ENCODE peak calls at places on chromosomes 7 and 10, in five cellular contexts. Q, T, G, L and Z are unnamed samples.
A peak's percentile ranks its signal among the peaks of the same experiment; 100 is the strongest.

GRCh38 chr7:139241258-139241657 is 10.2 kb downstream of the UBN2 start:
- DNase-seq in L (no peak), G (no peak), Q (no peak), T (no peak), Z (no peak)

GRCh38 chr10:122498521-122498920 is 37.2 kb downstream of the HTRA1 start:
- DNase-seq in G (peak; percentile 50), L (no peak), T (no peak), Q (no peak), Z (no peak)

GRCh38 chr7:95693551-95694333 is 78.6 kb upstream of the DYNC1I1 start:
- DNase-seq in Q (no peak), G (no peak), T (peak; percentile 19), L (no peak), Z (no peak)

GRCh38 chr10:26931223-26931622 is 70.5 kb upstream of the ABI1 start:
- DNase-seq in G (no peak), T (no peak), L (no peak), Q (peak; percentile 57), Z (no peak)

GRCh38 chr7:98691619-98692018 is 74.5 kb downstream of the NPTX2 start:
- DNase-seq in T (no peak), L (peak; percentile 30), G (no peak), Q (no peak), Z (no peak)

GRCh38 chr7:139180700-139181311 is 50.2 kb upstream of the UBN2 start:
- DNase-seq in T (no peak), L (no peak), G (no peak), Q (no peak), Z (no peak)

GRCh38 chr10:101291254-101292193 is 62.3 kb upstream of the LBX1 start:
- DNase-seq in G (peak; percentile 39), L (peak; percentile 94), T (no peak), Q (peak; percentile 40), Z (peak; percentile 94)

GRCh38 chr10:52644678-52645434 is 127.7 kb downstream of the MBL2 start:
- DNase-seq in T (peak; percentile 51), Q (peak; percentile 40), L (peak; percentile 25), G (no peak), Z (peak; percentile 20)

GRCh38 chr7:140060788-140061606 is 1.8 kb downstream of the PARP12 start:
- DNase-seq in L (no peak), G (peak; percentile 76), Q (peak; percentile 43), T (no peak), Z (no peak)

GRCh38 chr7:30464231-30464660 is 14.3 kb downstream of the NOD1 start:
- DNase-seq in T (no peak), L (no peak), G (no peak), Q (no peak), Z (no peak)

GRCh38 chr10:70830185-70830584 is 14.4 kb downstream of the SGPL1 start:
- DNase-seq in G (no peak), Q (no peak), L (no peak), T (no peak), Z (no peak)

GRCh38 chr10:103547391-103547946 is 54.0 kb downstream of the NEURL1 start:
- DNase-seq in T (no peak), G (no peak), L (peak; percentile 44), Q (peak; percentile 24), Z (peak; percentile 89)

GRCh38 chr10:69303632-69304035 is 25.3 kb downstream of the HK1 start:
- DNase-seq in T (no peak), L (no peak), Q (no peak), G (no peak), Z (no peak)

GRCh38 chr7:119562839-119563238 is 710.1 kb upstream of the KCND2 start:
- DNase-seq in G (no peak), Q (no peak), L (no peak), T (no peak), Z (no peak)

GRCh38 chr10:43059336-43059720 is 17.5 kb upstream of the RET start:
- DNase-seq in G (no peak), T (no peak), Q (no peak), L (no peak), Z (no peak)

GRCh38 chr10:130807721-130808120 is 503.8 kb downstream of the TCERG1L start:
- DNase-seq in Q (no peak), T (no peak), L (no peak), G (no peak), Z (peak; percentile 33)

GRCh38 chr10:62805139-62806092 is 896 bp downstream of the ADO start:
- DNase-seq in Q (no peak), L (peak; percentile 69), T (no peak), G (no peak), Z (peak; percentile 42)

GRCh38 chr7:22390512-22390911 is 33.6 kb upstream of the RAPGEF5 start:
- DNase-seq in G (no peak), T (no peak), L (no peak), Q (no peak), Z (no peak)

GRCh38 chr10:105952153-105952552 is 1212.4 kb downstream of the SORCS1 start:
- DNase-seq in G (no peak), L (no peak), Q (peak; percentile 27), T (no peak), Z (peak; percentile 44)

GRCh38 chr10:29858352-29859267 is 200.8 kb downstream of the JCAD start:
- DNase-seq in L (peak; percentile 31), Q (peak; percentile 57), G (peak; percentile 69), T (peak; percentile 36), Z (peak; percentile 7)

GRCh38 chr7:105413887-105414437 is 25.2 kb upstream of the SRPK2 start:
- DNase-seq in T (no peak), Q (no peak), G (no peak), L (peak; percentile 21), Z (no peak)

GRCh38 chr7:30247546-30248386 is 36.6 kb upstream of the ZNRF2 start:
- DNase-seq in G (no peak), L (no peak), T (no peak), Q (no peak), Z (peak; percentile 37)

GRCh38 chr7:107453388-107453787 is 16.5 kb upstream of the GPR22 start:
- DNase-seq in L (no peak), G (no peak), Q (no peak), T (no peak), Z (no peak)

GRCh38 chr7:46178685-46179084 is 257.6 kb upstream of the IGFBP3 start:
- DNase-seq in L (no peak), G (no peak), Q (no peak), T (no peak), Z (no peak)

GRCh38 chr10:62063795-62064472 is 162.4 kb downstream of the ARID5B start:
- DNase-seq in L (no peak), G (no peak), Q (no peak), T (no peak), Z (no peak)

GRCh38 chr10:109892885-109893284 is 30.4 kb downstream of the XPNPEP1 start:
- DNase-seq in L (no peak), Q (no peak), T (no peak), G (peak; percentile 30), Z (peak; percentile 44)

GRCh38 chr7:105990141-105990540 is 27.1 kb downstream of the CDHR3 start:
- DNase-seq in G (no peak), T (no peak), L (no peak), Q (no peak), Z (no peak)

DNA sequence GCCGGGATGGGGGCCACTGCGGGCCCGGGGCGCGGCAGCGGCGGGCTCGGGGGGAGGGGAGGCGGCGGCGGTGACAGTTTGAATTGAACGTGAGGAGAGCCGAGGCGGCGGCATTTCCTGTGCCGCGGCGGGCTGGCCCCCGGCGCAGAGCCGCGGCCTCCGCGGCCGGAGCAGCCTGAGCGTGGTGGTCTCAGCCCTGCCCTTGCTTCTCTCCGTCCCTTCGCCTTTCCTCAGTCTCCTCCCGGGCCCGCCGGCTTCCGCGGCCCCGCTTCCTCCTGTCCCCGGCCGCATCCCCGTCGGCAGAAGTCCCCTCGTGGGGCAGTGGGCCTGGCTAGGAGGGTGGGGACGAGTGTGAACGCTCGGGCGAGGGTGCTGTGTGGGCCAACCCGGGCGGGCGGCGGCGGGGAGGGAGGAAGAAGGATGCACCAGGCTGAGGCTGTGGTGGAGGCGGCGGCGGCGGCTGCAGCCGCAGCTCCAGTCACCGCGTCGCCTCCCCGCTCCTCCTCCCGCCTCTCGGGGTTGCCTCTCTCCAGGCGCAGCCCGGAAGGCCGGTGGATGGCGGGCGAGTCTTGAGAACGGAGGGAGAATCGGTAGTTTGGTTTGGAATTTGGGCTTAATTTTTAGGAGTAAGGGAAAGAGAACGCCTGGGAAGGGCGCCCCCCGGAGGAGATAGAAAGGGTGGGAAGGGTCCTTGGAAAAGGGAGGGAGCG is 690 bp downstream of the SEPTIN7 start:
- DNase-seq in T (no peak), L (peak; percentile 85), G (peak; percentile 64), Q (peak; percentile 68), Z (peak; percentile 65)
- H3K36me3 ChIP-seq in T (no peaks in the 10 kb centered on the region), L (peaks cover 2% of the 10 kb centered on the region), G (no peaks in the 10 kb centered on the region), Q (no peaks in the 10 kb centered on the region), Z (peaks cover 10% of the 10 kb centered on the region)

DNA sequence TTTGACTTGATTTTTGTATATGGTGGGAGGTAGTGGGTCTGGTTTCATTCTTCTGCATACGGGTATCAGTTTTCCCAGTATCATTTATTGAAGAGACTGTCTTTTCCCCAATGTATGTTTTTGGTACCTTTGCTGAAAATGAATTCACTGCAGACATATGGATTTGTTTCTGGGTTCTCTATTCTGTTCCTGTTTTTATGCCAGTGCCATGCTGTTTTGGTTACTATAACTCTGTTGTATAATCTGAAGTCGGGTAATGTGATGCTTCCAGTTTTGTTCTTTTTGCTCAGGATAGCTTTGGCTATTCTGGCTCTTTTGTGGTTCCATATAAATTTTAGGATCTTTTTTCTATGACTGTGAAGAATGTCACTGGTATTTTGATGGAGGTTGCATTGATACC is 836 bp downstream of the ECD start:
- DNase-seq in T (no peak), Q (no peak), G (no peak), L (no peak), Z (no peak)
- H3K27ac ChIP-seq in T (peak overlapping the region; percentile 75), Q (peak overlapping the region; percentile 97), G (no peak overlapping the region), L (peak overlapping the region; percentile 93), Z (no peak overlapping the region)

DNA sequence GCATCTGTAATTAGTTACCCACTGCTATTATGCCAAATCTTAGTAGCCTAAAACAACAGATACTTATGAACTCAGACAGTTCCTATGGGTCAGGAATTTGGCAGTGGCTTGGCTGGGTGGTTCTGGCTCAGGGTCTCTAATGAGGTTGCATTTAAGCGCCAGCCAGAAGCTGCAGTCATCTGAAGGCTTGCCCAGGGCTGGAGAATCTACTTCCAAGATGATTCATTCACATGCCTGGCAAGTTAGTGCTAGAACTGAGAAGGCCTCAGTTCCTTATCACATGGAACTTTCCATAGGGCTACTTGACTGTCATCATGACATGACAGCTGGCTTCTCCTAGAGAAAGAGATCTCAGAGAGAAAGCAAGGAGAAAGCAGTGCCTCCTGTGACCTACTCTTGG is 121.3 kb downstream of the AVL9 start:
- DNase-seq in G (no peak), Q (no peak), T (peak; percentile 51), L (no peak), Z (no peak)
- H3K36me3 ChIP-seq in G (no peaks in the 10 kb centered on the region), Q (no peaks in the 10 kb centered on the region), T (no peaks in the 10 kb centered on the region), L (no peaks in the 10 kb centered on the region), Z (no peaks in the 10 kb centered on the region)

DNA sequence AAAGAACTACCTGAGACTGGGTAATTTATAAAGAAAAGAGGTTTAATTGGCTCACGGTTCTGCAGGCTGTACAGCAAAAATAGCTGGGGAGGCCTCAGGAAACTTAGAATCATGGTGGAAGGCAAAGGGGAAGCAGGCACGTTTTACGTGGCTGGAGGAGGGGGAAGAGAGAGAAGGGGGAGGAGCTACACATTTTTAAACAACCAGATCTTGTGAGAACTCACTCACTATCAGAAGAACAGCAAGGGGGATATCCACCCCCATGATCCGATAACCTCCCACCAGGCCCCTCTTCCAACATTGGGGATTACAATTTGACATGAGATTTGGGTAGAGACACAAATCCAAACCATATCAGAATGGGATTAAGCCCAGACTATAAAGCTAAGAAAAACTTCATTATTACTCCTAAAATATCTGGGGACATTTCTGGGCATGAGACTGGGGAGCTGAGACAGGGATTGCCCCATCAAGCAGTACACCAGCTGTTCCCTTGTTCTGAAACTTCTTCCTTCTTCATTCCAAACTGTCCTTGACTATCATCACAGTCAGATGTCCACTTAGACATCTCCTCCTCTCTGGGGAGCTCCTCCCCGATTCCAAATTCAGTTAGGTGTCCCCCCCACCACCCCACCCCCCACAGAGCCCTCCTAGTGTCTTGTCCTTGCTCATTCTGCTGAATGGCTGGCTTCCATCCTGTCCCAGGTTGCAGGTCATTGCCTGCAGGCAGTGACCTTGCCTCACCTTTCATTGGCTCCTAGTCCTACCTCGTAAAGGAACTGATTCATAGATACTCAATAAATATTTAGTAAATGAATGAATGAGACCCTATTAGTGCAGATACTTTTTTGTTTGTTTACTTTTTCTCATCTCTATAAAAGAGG is 132.6 kb downstream of the EVX1 start:
- DNase-seq in L (no peak), T (no peak), Q (no peak), G (no peak), Z (no peak)
- H3K27ac ChIP-seq in L (no peak overlapping the region), T (no peak overlapping the region), Q (no peak overlapping the region), G (no peak overlapping the region), Z (no peak overlapping the region)